ENCODE peak calls at places on chromosomes 1 and 21, in six cellular contexts. One of them, this sample, is unnamed.

GRCh38 chr21:17436626-17437111 is 76.2 kb upstream of the CXADR start:
- DNase-seq in K562: no peak
- DNase-seq in uterus: no peak
- DNase-seq in GM23248: no peak
- DNase-seq in left lung: no peak
- DNase-seq in IMR-90: no peak
- DNase-seq in this sample: peak; percentile 14

GRCh38 chr21:42746593-42747266 is 93.3 kb downstream of the PDE9A start:
- DNase-seq in K562: no peak
- DNase-seq in uterus: no peak
- DNase-seq in GM23248: no peak
- DNase-seq in left lung: peak; percentile 91
- DNase-seq in IMR-90: no peak
- DNase-seq in this sample: no peak

GRCh38 chr1:212498243-212498642 is 65.5 kb downstream of the NENF start:
- DNase-seq in K562: no peak
- DNase-seq in uterus: peak; percentile 51
- DNase-seq in GM23248: peak; percentile 92
- DNase-seq in left lung: no peak
- DNase-seq in IMR-90: peak; percentile 96
- DNase-seq in this sample: no peak

GRCh38 chr1:169111472-169111871 is 5.0 kb downstream of the ATP1B1 start:
- DNase-seq in K562: no peak
- DNase-seq in uterus: no peak
- DNase-seq in GM23248: no peak
- DNase-seq in left lung: no peak
- DNase-seq in IMR-90: no peak
- DNase-seq in this sample: no peak

GRCh38 chr1:199510314-199510713 is 517.2 kb upstream of the NR5A2 start:
- DNase-seq in K562: no peak
- DNase-seq in uterus: no peak
- DNase-seq in GM23248: no peak
- DNase-seq in left lung: no peak
- DNase-seq in IMR-90: no peak
- DNase-seq in this sample: no peak

GRCh38 chr21:33027401-33028185 is 1.9 kb downstream of the OLIG2 start:
- DNase-seq in K562: no peak
- DNase-seq in uterus: no peak
- DNase-seq in GM23248: no peak
- DNase-seq in left lung: peak; percentile 77
- DNase-seq in IMR-90: no peak
- DNase-seq in this sample: no peak

GRCh38 chr1:227318852-227319607 is 738 bp upstream of the CDC42BPA start:
- DNase-seq in K562: peak; percentile 30
- DNase-seq in uterus: peak; percentile 59
- DNase-seq in GM23248: peak; percentile 51
- DNase-seq in left lung: no peak
- DNase-seq in IMR-90: peak; percentile 56
- DNase-seq in this sample: peak; percentile 75

GRCh38 chr1:9183441-9183840 is 51.1 kb upstream of the H6PD start:
- DNase-seq in K562: no peak
- DNase-seq in uterus: no peak
- DNase-seq in GM23248: peak; percentile 30
- DNase-seq in left lung: peak; percentile 28
- DNase-seq in IMR-90: no peak
- DNase-seq in this sample: no peak

GRCh38 chr1:153617677-153618076 is 1.6 kb upstream of the S100A14 start:
- DNase-seq in K562: peak; percentile 65
- DNase-seq in uterus: peak; percentile 41
- DNase-seq in GM23248: peak; percentile 81
- DNase-seq in left lung: peak; percentile 93
- DNase-seq in IMR-90: no peak
- DNase-seq in this sample: no peak

GRCh38 chr1:39434797-39435395 is 56.5 kb upstream of the BMP8A start:
- DNase-seq in K562: no peak
- DNase-seq in uterus: no peak
- DNase-seq in GM23248: peak; percentile 41
- DNase-seq in left lung: no peak
- DNase-seq in IMR-90: peak; percentile 47
- DNase-seq in this sample: no peak

GRCh38 chr1:155859234-155859829 is at the start of gene SYT11:
- DNase-seq in K562: peak; percentile 97
- DNase-seq in uterus: peak; percentile 97
- DNase-seq in GM23248: peak; percentile 100
- DNase-seq in left lung: peak; percentile 96
- DNase-seq in IMR-90: peak; percentile 94
- DNase-seq in this sample: peak; percentile 93

GRCh38 chr21:45613881-45614280 is 29.6 kb upstream of the PCBP3 start:
- DNase-seq in K562: no peak
- DNase-seq in uterus: no peak
- DNase-seq in GM23248: no peak
- DNase-seq in left lung: no peak
- DNase-seq in IMR-90: no peak
- DNase-seq in this sample: no peak

GRCh38 chr1:34695580-34695979 is 59.3 kb upstream of the GJB5 start:
- DNase-seq in K562: no peak
- DNase-seq in uterus: no peak
- DNase-seq in GM23248: no peak
- DNase-seq in left lung: no peak
- DNase-seq in IMR-90: no peak
- DNase-seq in this sample: peak; percentile 16

GRCh38 chr1:87141556-87141955 is 187.1 kb upstream of the LMO4 start:
- DNase-seq in K562: no peak
- DNase-seq in uterus: no peak
- DNase-seq in GM23248: no peak
- DNase-seq in left lung: no peak
- DNase-seq in IMR-90: no peak
- DNase-seq in this sample: no peak

GRCh38 chr1:46682064-46682463 is 10.4 kb downstream of the TEX38 start:
- DNase-seq in K562: no peak
- DNase-seq in uterus: no peak
- DNase-seq in GM23248: no peak
- DNase-seq in left lung: no peak
- DNase-seq in IMR-90: no peak
- DNase-seq in this sample: no peak

GRCh38 chr1:234212764-234213406 is 160.4 kb upstream of the COA6 start:
- DNase-seq in K562: peak; percentile 68
- DNase-seq in uterus: no peak
- DNase-seq in GM23248: peak; percentile 53
- DNase-seq in left lung: no peak
- DNase-seq in IMR-90: peak; percentile 26
- DNase-seq in this sample: peak; percentile 51

GRCh38 chr1:156480411-156481192 is 20.0 kb downstream of the MEF2D start:
- DNase-seq in K562: peak; percentile 72
- DNase-seq in uterus: peak; percentile 55
- DNase-seq in GM23248: peak; percentile 77
- DNase-seq in left lung: peak; percentile 88
- DNase-seq in IMR-90: peak; percentile 50
- DNase-seq in this sample: no peak

GRCh38 chr21:44416193-44416592 is 39.1 kb upstream of the LRRC3 start:
- DNase-seq in K562: no peak
- DNase-seq in uterus: no peak
- DNase-seq in GM23248: no peak
- DNase-seq in left lung: peak; percentile 31
- DNase-seq in IMR-90: no peak
- DNase-seq in this sample: no peak

GRCh38 chr1:18681423-18681835 is 50.8 kb downstream of the PAX7 start:
- DNase-seq in K562: peak; percentile 87
- DNase-seq in uterus: no peak
- DNase-seq in GM23248: peak; percentile 52
- DNase-seq in left lung: no peak
- DNase-seq in IMR-90: peak; percentile 16
- DNase-seq in this sample: peak; percentile 68

GRCh38 chr1:206442101-206442500 is 28.2 kb upstream of the IKBKE start:
- DNase-seq in K562: no peak
- DNase-seq in uterus: no peak
- DNase-seq in GM23248: peak; percentile 87
- DNase-seq in left lung: no peak
- DNase-seq in IMR-90: peak; percentile 70
- DNase-seq in this sample: no peak

GRCh38 chr1:7898962-7899361 is 41.7 kb downstream of the TNFRSF9 start:
- DNase-seq in K562: no peak
- DNase-seq in uterus: no peak
- DNase-seq in GM23248: no peak
- DNase-seq in left lung: no peak
- DNase-seq in IMR-90: no peak
- DNase-seq in this sample: no peak
- H3K4me3 ChIP-seq in K562: no peak overlapping the region
- H3K4me3 ChIP-seq in uterus: no peak overlapping the region
- H3K4me3 ChIP-seq in GM23248: no peak overlapping the region
- H3K4me3 ChIP-seq in left lung: no peak overlapping the region
- H3K4me3 ChIP-seq in IMR-90: no peak overlapping the region
- H3K4me3 ChIP-seq in this sample: no peak overlapping the region

GRCh38 chr1:53731779-53732305 is 7.1 kb downstream of the GLIS1 start:
- DNase-seq in K562: no peak
- DNase-seq in uterus: no peak
- DNase-seq in GM23248: no peak
- DNase-seq in left lung: no peak
- DNase-seq in IMR-90: peak; percentile 40
- DNase-seq in this sample: no peak
- H3K4me3 ChIP-seq in K562: no peak overlapping the region
- H3K4me3 ChIP-seq in uterus: no peak overlapping the region
- H3K4me3 ChIP-seq in GM23248: no peak overlapping the region
- H3K4me3 ChIP-seq in left lung: no peak overlapping the region
- H3K4me3 ChIP-seq in IMR-90: no peak overlapping the region
- H3K4me3 ChIP-seq in this sample: no peak overlapping the region

GRCh38 chr1:1122981-1123480 is 7.1 kb upstream of the C1orf159 start:
- DNase-seq in K562: no peak
- DNase-seq in uterus: no peak
- DNase-seq in GM23248: peak; percentile 43
- DNase-seq in left lung: peak; percentile 57
- DNase-seq in IMR-90: no peak
- DNase-seq in this sample: no peak
- H3K4me3 ChIP-seq in K562: no peak overlapping the region
- H3K4me3 ChIP-seq in uterus: no peak overlapping the region
- H3K4me3 ChIP-seq in GM23248: no peak overlapping the region
- H3K4me3 ChIP-seq in left lung: no peak overlapping the region
- H3K4me3 ChIP-seq in IMR-90: no peak overlapping the region
- H3K4me3 ChIP-seq in this sample: no peak overlapping the region

GRCh38 chr1:30664103-30664755 is 59.2 kb downstream of the MATN1 start:
- DNase-seq in K562: no peak
- DNase-seq in uterus: no peak
- DNase-seq in GM23248: peak; percentile 47
- DNase-seq in left lung: no peak
- DNase-seq in IMR-90: no peak
- DNase-seq in this sample: no peak
- H3K4me3 ChIP-seq in K562: no peak overlapping the region
- H3K4me3 ChIP-seq in uterus: no peak overlapping the region
- H3K4me3 ChIP-seq in GM23248: no peak overlapping the region
- H3K4me3 ChIP-seq in left lung: no peak overlapping the region
- H3K4me3 ChIP-seq in IMR-90: no peak overlapping the region
- H3K4me3 ChIP-seq in this sample: no peak overlapping the region

DNA sequence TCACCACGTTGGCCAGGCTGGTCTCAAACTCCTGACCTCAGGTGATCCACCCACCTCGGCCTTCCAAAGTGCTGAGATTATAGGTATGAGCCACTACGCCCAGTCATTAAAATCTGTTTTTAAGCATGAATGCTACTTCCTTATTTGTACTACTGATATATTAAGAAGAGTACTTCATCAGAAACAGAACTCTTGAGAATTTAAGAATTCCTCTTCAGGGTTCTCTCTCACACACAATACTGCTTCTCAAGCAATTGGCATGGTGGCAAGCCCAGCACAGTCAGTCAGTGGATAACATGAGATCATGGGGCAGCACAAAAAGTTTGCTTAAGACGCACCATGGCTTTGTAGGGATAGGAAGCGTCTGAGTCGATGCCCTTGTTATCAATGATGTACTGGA is 14.1 kb downstream of the CTSS start:
- DNase-seq in K562: no peak
- DNase-seq in uterus: no peak
- DNase-seq in GM23248: no peak
- DNase-seq in left lung: no peak
- DNase-seq in IMR-90: no peak
- DNase-seq in this sample: no peak
- H3K4me3 ChIP-seq in K562: no peak overlapping the region
- H3K4me3 ChIP-seq in uterus: no peak overlapping the region
- H3K4me3 ChIP-seq in GM23248: no peak overlapping the region
- H3K4me3 ChIP-seq in left lung: no peak overlapping the region
- H3K4me3 ChIP-seq in IMR-90: no peak overlapping the region
- H3K4me3 ChIP-seq in this sample: no peak overlapping the region